ENCODE peak calls at places on chromosomes 5 and 9, in five cellular contexts. P is Calu3, Q is IMR-90, E is vagina, F is gastrocnemius medialis. H is an unnamed sample.

GRCh38 chr5:1651971-1652872 is 128.5 kb upstream of the LPCAT1 start:
- DNase-seq in Q (no peak), E (no peak), F (no peak), P (no peak), H (no peak)

GRCh38 chr5:155624597-155625241 is 611.2 kb downstream of the KIF4B start:
- DNase-seq in P (no peak), E (no peak), Q (no peak), F (no peak), H (no peak)

GRCh38 chr9:98175013-98175679 is 17.3 kb downstream of the CORO2A start:
- DNase-seq in Q (no peak), E (no peak), P (no peak), F (no peak), H (no peak)

GRCh38 chr9:126417007-126417406 is 90.4 kb downstream of the MVB12B start:
- DNase-seq in E (no peak), Q (no peak), P (no peak), F (no peak), H (no peak)

GRCh38 chr9:113215142-113215541 is 5.9 kb downstream of the FKBP15 start:
- DNase-seq in Q (peak; percentile 46), F (no peak), P (no peak), E (no peak), H (no peak)

GRCh38 chr5:171127314-171127713 is 181.7 kb upstream of the TLX3 start:
- DNase-seq in F (no peak), Q (peak; percentile 57), E (no peak), P (no peak), H (no peak)

GRCh38 chr9:90124961-90125360 is 517.7 kb downstream of the DIRAS2 start:
- DNase-seq in E (no peak), Q (no peak), F (no peak), P (no peak), H (no peak)

GRCh38 chr5:85049020-85049419 is 664.3 kb upstream of the EDIL3 start:
- DNase-seq in F (no peak), E (no peak), P (peak; percentile 6), Q (peak; percentile 70), H (no peak)

GRCh38 chr5:129216001-129216400 is 121.5 kb downstream of the ISOC1 start:
- DNase-seq in E (no peak), Q (no peak), F (no peak), P (no peak), H (no peak)

GRCh38 chr9:133089271-133089671 is 27.5 kb downstream of the CEL start:
- DNase-seq in P (no peak), Q (no peak), E (no peak), F (no peak), H (no peak)

GRCh38 chr5:109345699-109346098 is 64.1 kb downstream of the PJA2 start:
- DNase-seq in E (no peak), F (no peak), Q (no peak), P (no peak), H (no peak)

GRCh38 chr5:39518516-39518915 is 93.7 kb upstream of the DAB2 start:
- DNase-seq in E (no peak), P (no peak), Q (peak; percentile 85), F (no peak), H (no peak)

GRCh38 chr9:326667-327066 is 112.0 kb downstream of the DOCK8 start:
- DNase-seq in Q (no peak), P (no peak), F (no peak), E (no peak), H (no peak)

H was measured in A549.